ENCODE peak calls at places on chromosomes 4 and X, in seven cellular contexts. W is GM23248, O is MM.1S, E is hepatocyte, X is OCI-LY7, D is GM23338, J is SK-N-SH. C is an unnamed sample. For H3K9me2 and H3K4me1, the result is how much of the 10 kb centered on the place peaks cover.

GRCh38 chrX:18895157-18895952 is 88.6 kb downstream of the PHKA2 start:
- DNase-seq in W (peak), X (no peak), E (peak), D (no peak), J (peak), O (no peak), C (no peak)

GRCh38 chr4:145230726-145231125 is 50.3 kb upstream of the OTUD4 start:
- DNase-seq in E (no peak), J (no peak), X (no peak), D (no peak), O (no peak), W (peak), C (no peak)

GRCh38 chrX:8201896-8202331 is 30.8 kb upstream of the VCX2 start:
- DNase-seq in X (no peak), D (no peak), W (no peak), O (no peak), E (peak), J (no peak), C (no peak)

GRCh38 chr4:110417151-110417550 is 58.8 kb upstream of the ENPEP start:
- DNase-seq in E (no peak), D (no peak), X (no peak), O (no peak), J (no peak), W (no peak), C (no peak)

GRCh38 chrX:48475295-48475694 is 704 bp upstream of the FTSJ1 start:
- DNase-seq in O (no peak), E (no peak), J (peak), W (no peak), D (no peak), X (peak), C (no peak)

GRCh38 chr4:33709247-33709646 is 2535.1 kb downstream of the ARAP2 start:
- DNase-seq in O (no peak), J (no peak), E (no peak), D (no peak), W (peak), X (no peak), C (no peak)

GRCh38 chr4:167587361-167587760 is 353.1 kb upstream of the SPOCK3 start:
- DNase-seq in D (no peak), E (no peak), W (no peak), X (no peak), O (no peak), J (no peak), C (peak)

GRCh38 chr4:84697159-84697558 is 114.2 kb downstream of the CDS1 start:
- DNase-seq in J (no peak), O (no peak), X (no peak), D (no peak), W (peak), E (no peak), C (no peak)

GRCh38 chrX:72381439-72382198 is 75.9 kb upstream of the CITED1 start:
- DNase-seq in D (no peak), O (no peak), J (no peak), X (no peak), E (no peak), W (no peak), C (no peak)

GRCh38 chrX:69362354-69362753 is 141.8 kb upstream of the NALF2 start:
- DNase-seq in X (no peak), W (peak), O (no peak), D (no peak), E (no peak), J (no peak), C (no peak)

GRCh38 chrX:13700380-13700779 is 11.5 kb downstream of the RAB9A start:
- DNase-seq in O (no peak), W (no peak), X (no peak), E (no peak), J (no peak), D (no peak), C (no peak)

GRCh38 chrX:45428816-45429215 is 228.1 kb upstream of the DIPK2B start:
- DNase-seq in W (peak), J (no peak), D (no peak), E (no peak), O (no peak), X (no peak), C (no peak)

GRCh38 chrX:45421806-45422205 is 221.1 kb upstream of the DIPK2B start:
- DNase-seq in E (no peak), J (no peak), X (no peak), O (no peak), D (no peak), W (no peak), C (no peak)

GRCh38 chrX:45422216-45422925 is 221.7 kb upstream of the DIPK2B start:
- DNase-seq in X (no peak), E (no peak), W (peak), O (no peak), J (no peak), D (no peak), C (peak)

GRCh38 chrX:45424341-45424740 is 223.7 kb upstream of the DIPK2B start:
- DNase-seq in E (no peak), W (peak), J (no peak), O (no peak), X (no peak), D (no peak), C (no peak)
- H3K9me2 ChIP-seq in E (under half), W (under half), J (under half), O (under half), X (under half), D (under half), C (under half)

DNA sequence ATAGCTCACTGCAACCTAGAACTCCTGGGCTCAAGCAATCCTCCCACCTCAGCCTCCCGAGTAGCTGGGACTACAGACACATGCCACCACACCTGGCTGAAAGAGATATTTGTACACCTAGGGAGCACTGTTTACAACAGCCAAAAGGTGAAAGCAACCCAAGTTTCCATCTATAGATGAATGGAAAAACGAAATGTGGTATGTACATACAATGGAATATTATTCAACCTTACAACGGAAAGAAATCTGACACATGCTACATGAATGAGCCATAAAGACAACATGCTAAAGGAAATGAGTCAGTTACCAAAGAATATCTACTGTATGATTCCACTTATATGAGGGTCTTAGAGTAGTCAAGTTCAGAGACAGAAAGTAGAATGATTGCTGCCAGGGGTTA is 52.2 kb downstream of the ABCG2 start:
- DNase-seq in O (no peak), E (no peak), J (no peak), W (peak), X (no peak), D (no peak), C (peak)
- H3K4me1 ChIP-seq in O (under half), E (under half), J (under half), W (under half), X (under half), D (under half), C (under half)

GRCh38 chr4:125928652-125929051 is 613.9 kb downstream of the FAT4 start:
- DNase-seq in E (no peak), J (no peak), W (no peak), O (no peak), D (peak), X (no peak), C (no peak)
- H3K9me2 ChIP-seq in E (under half), J (under half), W (under half), O (under half), D (under half), X (under half), C (under half)

GRCh38 chr4:52017809-52018208 is 2.4 kb downstream of the LRRC66 start:
- DNase-seq in J (no peak), D (no peak), W (no peak), E (no peak), O (no peak), X (no peak), C (no peak)
- H3K4me1 ChIP-seq in J (under half), D (under half), W (under half), E (under half), O (under half), X (under half), C (under half)

DNA sequence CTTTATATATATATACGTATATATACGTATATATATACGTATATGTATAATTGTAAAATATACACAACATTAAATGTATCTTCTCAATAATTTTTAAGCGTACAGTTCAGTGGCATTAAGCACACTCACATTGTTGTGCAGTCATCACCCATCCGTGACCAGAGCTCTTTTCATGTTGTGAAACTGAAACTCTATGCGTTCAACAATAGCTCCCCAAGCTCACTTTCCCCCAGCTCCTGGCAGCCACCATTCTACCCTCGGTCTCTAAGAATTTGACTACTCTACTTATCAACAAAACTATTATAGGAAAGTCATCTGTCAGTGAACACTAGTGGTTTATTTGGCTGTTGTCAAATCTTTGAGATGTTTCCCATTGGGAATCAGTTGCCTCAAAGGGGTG is 621.8 kb upstream of the GALNT7 start:
- DNase-seq in W (no peak), X (peak), O (peak), E (no peak), J (no peak), D (no peak), C (no peak)
- H3K9me2 ChIP-seq in W (under half), X (under half), O (under half), E (under half), J (under half), D (under half), C (under half)

GRCh38 chr4:780730-781492 is 45.0 kb downstream of the CPLX1 start:
- DNase-seq in O (peak), E (no peak), X (no peak), J (peak), D (no peak), W (peak), C (no peak)

GRCh38 chr4:779555-779954 is 46.4 kb downstream of the CPLX1 start:
- DNase-seq in W (no peak), J (no peak), O (no peak), D (no peak), X (no peak), E (no peak), C (no peak)

GRCh38 chr4:783133-783541 is 42.8 kb downstream of the CPLX1 start:
- DNase-seq in X (no peak), O (no peak), J (no peak), E (no peak), D (no peak), W (no peak), C (no peak)

GRCh38 chr4:784401-785331 is 41.3 kb downstream of the CPLX1 start:
- DNase-seq in D (no peak), X (no peak), J (no peak), E (no peak), W (no peak), O (no peak), C (no peak)

GRCh38 chr4:781493-782216 is 44.3 kb downstream of the CPLX1 start:
- DNase-seq in J (peak), D (peak), W (peak), X (peak), O (peak), E (peak), C (peak)
- H3K4me1 ChIP-seq in J (under half), D (under half), W (under half), X (under half), O (under half), E (under half), C (under half)

DNA sequence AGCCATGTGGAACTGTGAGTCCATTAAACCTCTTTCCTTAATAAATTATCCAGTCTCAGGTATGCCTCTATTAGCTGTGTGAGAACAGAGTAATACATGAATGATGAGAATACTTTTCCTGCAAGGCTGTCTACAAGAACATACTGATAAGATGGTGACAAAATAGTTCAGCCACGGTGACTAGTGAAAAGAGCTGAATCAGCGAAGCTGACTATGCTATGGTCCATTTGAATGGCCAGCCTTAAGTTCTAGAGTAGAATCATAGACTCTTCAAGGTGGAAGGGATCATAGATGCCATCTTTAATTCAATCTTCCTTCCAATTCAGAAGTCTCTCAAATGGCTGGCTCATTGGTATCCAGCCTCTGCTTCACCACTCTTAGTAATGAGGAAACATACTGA is 163.3 kb downstream of the SPANXN1 start:
- DNase-seq in X (no peak), O (no peak), D (no peak), E (no peak), W (no peak), J (no peak), C (no peak)
- H3K9me2 ChIP-seq in X (under half), O (under half), D (under half), E (under half), W (under half), J (under half), C (under half)

GRCh38 chrX:130083107-130083490 is 27.2 kb downstream of the ELF4 start:
- DNase-seq in E (no peak), D (peak), W (no peak), J (no peak), X (no peak), O (no peak), C (no peak)
- H3K4me1 ChIP-seq in E (under half), D (under half), W (under half), J (under half), X (half or more), O (under half), C (under half)